ENCODE peak calls at places on chromosomes 11 and 22, in seven cellular contexts. A is Ammon's horn; I is stimulated activated CD4-positive, alpha-beta T cell treated with anti-CD3 and anti-CD28 coated beads, Interleukin-1b, Interleukin-23, amount 100 ng/mL, for 24 hours; U is activated CD4-positive, alpha-beta T cell treated with anti-CD3 and anti-CD28 coated beads, Interleukin-2, amount 10 ng/mL, durations not matched to agents 7 days and 5 days; Y is sigmoid colon; P is right lobe of liver; L is T1000. K is an unnamed sample.

GRCh38 chr11:43779306-43779705 is 98.8 kb downstream of the HSD17B12 start:
- DNase-seq in Y (no peak), P (no peak), L (no peak), A (no peak), U (no peak), I (no peak), K (no peak)

GRCh38 chr11:44992774-44993173 is 42.1 kb upstream of the TP53I11 start:
- DNase-seq in A (no peak), P (no peak), L (no peak), U (no peak), Y (no peak), I (no peak), K (no peak)

GRCh38 chr22:44587004-44587793 is 89.2 kb upstream of the RTL6 start:
- DNase-seq in Y (peak), U (peak), A (peak), P (no peak), I (no peak), L (no peak), K (peak)

GRCh38 chr11:12846766-12847615 is 162.1 kb upstream of the RASSF10 start:
- DNase-seq in P (no peak), A (no peak), U (no peak), L (no peak), Y (no peak), I (no peak), K (no peak)

GRCh38 chr11:92457250-92457649 is 232.6 kb downstream of the FAT3 start:
- DNase-seq in L (no peak), P (no peak), I (no peak), A (no peak), Y (no peak), U (no peak), K (no peak)

GRCh38 chr22:29268511-29269229 is 602 bp downstream of the EWSR1 start:
- DNase-seq in Y (peak), U (peak), P (peak), L (peak), I (no peak), A (peak), K (peak)

GRCh38 chr11:3890806-3891205 is 35.3 kb downstream of the STIM1 start:
- DNase-seq in U (no peak), P (no peak), I (no peak), L (no peak), A (no peak), Y (no peak), K (no peak)

GRCh38 chr11:35615911-35616900 is 2.1 kb upstream of the FJX1 start:
- DNase-seq in U (peak), P (no peak), A (peak), Y (no peak), I (no peak), L (no peak), K (no peak)

GRCh38 chr11:12165237-12165875 is 55.0 kb downstream of the MICAL2 start:
- DNase-seq in I (no peak), P (no peak), U (no peak), L (no peak), A (no peak), Y (no peak), K (no peak)

GRCh38 chr11:123137496-123138270 is 57.4 kb downstream of the CLMP start:
- DNase-seq in L (peak), A (peak), U (no peak), Y (peak), P (peak), I (no peak), K (peak)

GRCh38 chr11:74460065-74460464 is 7.3 kb downstream of the KCNE3 start:
- DNase-seq in I (no peak), A (no peak), U (no peak), L (no peak), P (no peak), Y (no peak), K (no peak)

GRCh38 chr11:46616551-46617450 is at the start of gene HARBI1:
- DNase-seq in P (peak), U (peak), L (peak), A (peak), I (peak), Y (peak), K (peak)

GRCh38 chr11:118067006-118067405 is 9.9 kb upstream of the TMPRSS4 start:
- DNase-seq in U (no peak), L (no peak), Y (peak), A (no peak), I (no peak), P (no peak), K (no peak)

GRCh38 chr11:66204412-66204811 is 64.0 kb upstream of the RAB1B start:
- DNase-seq in P (no peak), A (no peak), I (no peak), L (no peak), Y (no peak), U (no peak), K (no peak)

GRCh38 chr22:39471421-39472141 is 14.8 kb downstream of the MGAT3 start:
- DNase-seq in L (no peak), Y (no peak), I (no peak), A (no peak), U (peak), P (no peak), K (peak)

GRCh38 chr22:19619144-19620009 is 94.9 kb upstream of the SEPTIN5 start:
- DNase-seq in U (no peak), A (no peak), Y (no peak), L (no peak), P (no peak), I (no peak), K (no peak)

GRCh38 chr11:12318791-12319733 is 58.3 kb upstream of the PARVA start:
- DNase-seq in P (no peak), I (no peak), Y (peak), L (no peak), A (no peak), U (no peak), K (no peak)

GRCh38 chr22:28741200-28741757 is 341 bp downstream of the CHEK2 start:
- DNase-seq in A (no peak), Y (no peak), L (no peak), P (no peak), U (no peak), I (no peak), K (no peak)

GRCh38 chr22:28951969-28952521 is 68.7 kb downstream of the ZNRF3 start:
- DNase-seq in U (no peak), A (no peak), P (no peak), Y (peak), I (no peak), L (no peak), K (peak)

GRCh38 chr11:119745112-119745511 is 16.1 kb upstream of the NECTIN1 start:
- DNase-seq in I (no peak), P (peak), Y (no peak), A (no peak), U (no peak), L (no peak), K (no peak)

GRCh38 chr11:18790820-18791174 is 801 bp downstream of the PTPN5 start:
- DNase-seq in L (no peak), A (no peak), P (no peak), U (no peak), I (no peak), Y (no peak), K (no peak)

GRCh38 chr22:38713921-38714320 is 8.2 kb downstream of the GTPBP1 start:
- DNase-seq in L (no peak), A (no peak), Y (no peak), P (no peak), I (no peak), U (no peak), K (no peak)

GRCh38 chr22:31244044-31244942 is 32.2 kb downstream of the LIMK2 start:
- DNase-seq in I (no peak), P (no peak), U (no peak), L (no peak), Y (no peak), A (no peak), K (no peak)

GRCh38 chr11:69012092-69013008 is 696 bp downstream of the MRGPRF start:
- DNase-seq in I (no peak), Y (peak), A (no peak), U (no peak), P (no peak), L (no peak), K (peak)

GRCh38 chr11:134452026-134452848 is 40.2 kb upstream of the B3GAT1 start:
- DNase-seq in U (no peak), L (no peak), P (no peak), A (peak), Y (peak), I (no peak), K (no peak)

GRCh38 chr11:102139081-102139498 is 28.8 kb downstream of the YAP1 start:
- DNase-seq in A (peak), U (no peak), P (no peak), I (no peak), Y (no peak), L (no peak), K (no peak)

GRCh38 chr11:32213223-32213622 is 122.3 kb downstream of the RCN1 start:
- DNase-seq in A (no peak), P (no peak), I (no peak), L (peak), Y (no peak), U (no peak), K (no peak)

GRCh38 chr11:124801636-124802312 is 1.6 kb upstream of the MSANTD2 start:
- DNase-seq in U (no peak), A (no peak), Y (no peak), L (no peak), I (no peak), P (no peak), K (no peak)

GRCh38 chr11:110093407-110094297 is 460 bp downstream of the ZC3H12C start:
- DNase-seq in Y (peak), U (no peak), P (peak), A (peak), L (peak), I (no peak), K (peak)

GRCh38 chr11:64128255-64129006 is 37.5 kb downstream of the MACROD1 start:
- DNase-seq in Y (no peak), L (no peak), P (no peak), U (no peak), A (no peak), I (no peak), K (no peak)

GRCh38 chr22:40041738-40042137 is 47.0 kb downstream of the FAM83F start:
- DNase-seq in A (no peak), L (no peak), I (no peak), P (no peak), Y (peak), U (no peak), K (no peak)

GRCh38 chr11:123020968-123021367 is 39.3 kb upstream of the BSX start:
- DNase-seq in I (no peak), A (peak), Y (no peak), L (no peak), P (no peak), U (peak), K (no peak)

GRCh38 chr11:73285721-73286120 is 13.6 kb downstream of the P2RY6 start:
- DNase-seq in U (no peak), Y (no peak), L (no peak), A (no peak), I (no peak), P (no peak), K (no peak)

GRCh38 chr11:120985718-120986569 is 38.0 kb upstream of the TBCEL start:
- DNase-seq in U (peak), A (peak), Y (peak), L (no peak), P (peak), I (no peak), K (peak)

GRCh38 chr11:61691378-61692156 is 11.4 kb downstream of the DAGLA start:
- DNase-seq in Y (no peak), P (no peak), I (no peak), A (no peak), U (no peak), L (no peak), K (peak)

GRCh38 chr11:14357843-14358728 is 897 bp downstream of the RRAS2 start:
- DNase-seq in Y (peak), A (peak), I (peak), U (peak), L (no peak), P (peak), K (peak)